ENCODE peak calls at places on chromosomes 11 and 22, in seven cellular contexts. Y, S, F, M, P, G and I are unnamed samples.

GRCh38 chr22:29689872-29690213 is 30.0 kb upstream of the CABP7 start:
- DNase-seq in G (peak; percentile 85), Y (peak; percentile 55), F (peak; percentile 44), P (peak; percentile 41), S (peak; percentile 54), M (peak; percentile 78), I (peak; percentile 69)

GRCh38 chr11:108865411-108865810 is 200.5 kb downstream of the DDX10 start:
- DNase-seq in M (no peak), Y (peak; percentile 28), P (no peak), S (no peak), F (no peak), G (no peak), I (no peak)

GRCh38 chr11:64379160-64379559 is 20.2 kb downstream of the RPS6KA4 start:
- DNase-seq in Y (no peak), F (no peak), S (no peak), P (no peak), M (no peak), G (no peak), I (no peak)

GRCh38 chr11:86559311-86559945 is 113.0 kb downstream of the ME3 start:
- DNase-seq in P (no peak), S (no peak), M (peak; percentile 85), Y (peak; percentile 78), F (peak; percentile 87), G (no peak), I (peak; percentile 81)

GRCh38 chr11:86395061-86395551 is 20.4 kb downstream of the CCDC81 start:
- DNase-seq in G (peak; percentile 53), P (no peak), S (no peak), M (peak; percentile 69), F (peak; percentile 65), Y (peak; percentile 34), I (peak; percentile 30)

GRCh38 chr11:32584921-32585320 is 1.3 kb downstream of the EIF3M start:
- DNase-seq in F (peak; percentile 34), Y (no peak), M (peak; percentile 65), P (no peak), G (no peak), S (peak; percentile 17), I (peak; percentile 18)

GRCh38 chr11:63583288-63583687 is 20.1 kb upstream of the PLAAT2 start:
- DNase-seq in Y (no peak), P (no peak), F (no peak), G (no peak), M (no peak), S (no peak), I (no peak)

GRCh38 chr11:71505781-71506180 is 21.3 kb upstream of the KRTAP5-7 start:
- DNase-seq in F (no peak), Y (no peak), P (no peak), S (no peak), G (no peak), M (peak; percentile 70), I (no peak)

GRCh38 chr22:46133588-46133855 is 16.8 kb upstream of the PPARA start:
- DNase-seq in Y (no peak), S (no peak), F (no peak), M (no peak), G (no peak), P (no peak), I (no peak)

DNA sequence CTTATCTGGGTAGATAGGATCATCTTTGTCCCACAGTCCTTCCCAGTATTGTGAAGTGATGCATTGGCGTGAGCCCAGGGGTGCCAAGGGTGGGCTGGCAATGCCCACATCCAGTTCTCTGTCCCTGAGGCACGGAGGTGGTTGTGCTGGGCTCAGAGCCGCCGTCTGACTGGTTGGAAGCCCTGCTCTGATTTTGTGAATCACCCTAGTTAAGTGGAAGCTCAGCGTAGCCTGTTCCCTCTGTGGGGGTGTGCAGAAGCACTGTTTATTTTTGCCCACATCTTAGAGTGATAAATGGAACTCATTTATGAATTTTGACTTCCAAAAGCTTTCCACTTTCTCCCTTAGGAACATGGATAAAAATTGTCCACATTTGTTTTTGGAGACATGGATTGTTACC is 13.6 kb downstream of the BCR start:
- DNase-seq in Y (peak; percentile 27), G (no peak), F (no peak), S (no peak), P (no peak), M (no peak), I (no peak)
- H4K8ac ChIP-seq in Y (no peak overlapping the region), G (no peak overlapping the region), F (no peak overlapping the region), S (no peak overlapping the region), P (no peak overlapping the region), M (no peak overlapping the region), I (no peak overlapping the region)

GRCh38 chr22:42001706-42002105 is 3.1 kb downstream of the WBP2NL start:
- DNase-seq in Y (no peak), P (no peak), S (no peak), M (no peak), F (no peak), G (no peak), I (no peak)
- H3K18ac ChIP-seq in Y (no peak overlapping the region), P (no peak overlapping the region), S (no peak overlapping the region), M (no peak overlapping the region), F (no peak overlapping the region), G (no peak overlapping the region), I (no peak overlapping the region)

GRCh38 chr11:1450344-1450875 is 36.2 kb downstream of the MOB2 start:
- DNase-seq in P (no peak), Y (no peak), S (no peak), M (no peak), G (no peak), F (no peak), I (no peak)
- H4K8ac ChIP-seq in P (peak overlapping the region; percentile 68), Y (no peak overlapping the region), S (peak overlapping the region; percentile 43), M (no peak overlapping the region), G (no peak overlapping the region), F (no peak overlapping the region), I (no peak overlapping the region)

GRCh38 chr11:20077973-20078372 is 82.3 kb downstream of the DBX1 start:
- DNase-seq in Y (no peak), S (no peak), F (no peak), G (no peak), P (no peak), M (no peak), I (peak; percentile 14)

GRCh38 chr11:20080032-20080685 is 80.1 kb downstream of the DBX1 start:
- DNase-seq in Y (no peak), P (no peak), G (no peak), F (no peak), S (no peak), M (no peak), I (no peak)

GRCh38 chr11:20084921-20085814 is 75.1 kb downstream of the DBX1 start:
- DNase-seq in G (no peak), F (no peak), S (no peak), P (no peak), Y (no peak), M (peak; percentile 18), I (no peak)

GRCh38 chr11:20078846-20079245 is 81.4 kb downstream of the DBX1 start:
- DNase-seq in Y (no peak), G (no peak), S (no peak), F (no peak), P (no peak), M (no peak), I (no peak)

GRCh38 chr11:20081336-20081735 is 78.9 kb downstream of the DBX1 start:
- DNase-seq in M (no peak), F (no peak), G (no peak), P (no peak), S (no peak), Y (no peak), I (no peak)
- H3K18ac ChIP-seq in M (no peak overlapping the region), F (no peak overlapping the region), G (no peak overlapping the region), P (no peak overlapping the region), S (no peak overlapping the region), Y (no peak overlapping the region), I (no peak overlapping the region)

DNA sequence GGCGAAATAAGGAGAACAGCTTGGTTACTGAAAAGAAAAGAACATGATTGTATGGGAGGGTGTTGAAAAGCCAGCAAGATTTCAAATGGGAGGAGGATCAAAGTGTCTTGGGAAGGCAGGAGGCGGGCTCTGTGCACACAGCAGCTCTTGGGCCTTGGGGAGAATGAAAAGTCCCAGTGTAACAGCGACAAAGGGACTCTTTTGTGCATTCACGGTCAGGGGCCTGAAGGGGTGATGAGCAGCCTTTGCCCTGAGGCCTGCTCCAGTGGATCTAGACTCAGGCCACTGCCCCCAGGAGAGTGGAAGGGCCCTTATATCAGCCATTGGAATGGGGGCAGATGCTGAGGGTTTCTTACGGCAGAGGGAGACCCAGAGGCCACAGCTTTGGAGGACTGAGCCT is 135.4 kb downstream of the ADAMTS15 start:
- DNase-seq in F (no peak), G (no peak), Y (no peak), P (no peak), M (no peak), S (no peak), I (no peak)
- H4K8ac ChIP-seq in F (no peak overlapping the region), G (no peak overlapping the region), Y (no peak overlapping the region), P (no peak overlapping the region), M (no peak overlapping the region), S (no peak overlapping the region), I (no peak overlapping the region)

DNA sequence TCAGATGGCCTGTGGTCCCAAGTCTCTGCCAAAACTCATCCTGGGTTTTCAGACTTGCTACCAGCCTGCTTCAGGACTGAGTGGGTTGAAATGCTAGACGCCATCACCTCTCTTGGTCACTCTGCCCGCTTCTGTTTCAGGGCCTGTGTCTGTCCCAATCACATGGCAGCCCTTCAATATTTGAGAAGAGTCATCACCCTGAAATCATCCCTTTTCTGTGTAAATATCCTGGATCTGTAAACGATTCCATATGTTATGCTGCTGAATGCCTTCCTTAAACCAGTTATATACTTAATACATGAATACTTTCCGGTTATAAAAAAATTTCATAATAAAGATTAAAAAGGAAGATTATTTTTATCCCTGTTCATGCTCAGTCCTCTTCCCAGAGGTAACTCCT is 39.8 kb upstream of the TLCD5 start:
- DNase-seq in P (no peak), Y (no peak), M (no peak), G (no peak), S (no peak), F (no peak), I (no peak)
- H3K18ac ChIP-seq in P (no peak overlapping the region), Y (no peak overlapping the region), M (no peak overlapping the region), G (no peak overlapping the region), S (no peak overlapping the region), F (no peak overlapping the region), I (no peak overlapping the region)

GRCh38 chr11:36386411-36386810 is 90.3 kb downstream of the PRR5L start:
- DNase-seq in P (no peak), M (no peak), Y (no peak), F (no peak), G (no peak), S (no peak), I (no peak)
- H4K8ac ChIP-seq in P (no peak overlapping the region), M (no peak overlapping the region), Y (no peak overlapping the region), F (no peak overlapping the region), G (no peak overlapping the region), S (no peak overlapping the region), I (no peak overlapping the region)

GRCh38 chr11:77071077-77071476 is 4.3 kb downstream of the CAPN5 start:
- DNase-seq in Y (no peak), P (no peak), M (no peak), S (no peak), F (no peak), G (no peak), I (no peak)
- H3K18ac ChIP-seq in Y (no peak overlapping the region), P (no peak overlapping the region), M (no peak overlapping the region), S (peak overlapping the region; percentile 51), F (no peak overlapping the region), G (no peak overlapping the region), I (no peak overlapping the region)

GRCh38 chr11:112770487-112770886 is 190.7 kb upstream of the NCAM1 start:
- DNase-seq in G (no peak), S (no peak), P (no peak), M (no peak), F (no peak), Y (no peak), I (no peak)
- H4K8ac ChIP-seq in G (no peak overlapping the region), S (no peak overlapping the region), P (no peak overlapping the region), M (no peak overlapping the region), F (no peak overlapping the region), Y (no peak overlapping the region), I (no peak overlapping the region)